ENCODE peak calls at places on chromosome 9, in ten cellular contexts. O is astrocyte of the cerebellum; Q is Caco-2; J is AG09309; G is A549; T is AG04449; R is heart right ventricle; F is GM10248; U is CD4-positive, alpha-beta T cell; Z is sigmoid colon. K is an unnamed sample.

GRCh38 chr9:20406344-20406743 is 216.0 kb downstream of the MLLT3 start:
- DNase-seq in O (no peak), Q (no peak), J (no peak), G (no peak), T (no peak), R (no peak), F (no peak), U (no peak), Z (no peak), K (no peak)

GRCh38 chr9:122315534-122315933 is 50.9 kb downstream of the MRRF start:
- DNase-seq in O (no peak), Q (no peak), J (no peak), G (no peak), T (no peak), R (no peak), F (no peak), U (no peak), Z (no peak), K (no peak)

GRCh38 chr9:81682797-81683196 is 6.5 kb downstream of the TLE1 start:
- DNase-seq in O (peak; percentile 42), Q (no peak), J (no peak), G (no peak), T (no peak), R (no peak), F (no peak), U (no peak), Z (no peak), K (no peak)

GRCh38 chr9:110443146-110443877 is 105.6 kb upstream of the TXNDC8 start:
- DNase-seq in O (no peak), Q (no peak), J (peak; percentile 50), G (peak; percentile 19), T (peak; percentile 37), R (no peak), F (no peak), U (no peak), Z (no peak), K (no peak)

GRCh38 chr9:128162215-128163026 is 2.4 kb downstream of the BBLN start:
- DNase-seq in O (no peak), Q (no peak), J (no peak), G (no peak), T (no peak), R (peak; percentile 34), F (no peak), U (no peak), Z (no peak), K (no peak)

GRCh38 chr9:88319936-88320747 is 68.1 kb upstream of the SPIN1 start:
- DNase-seq in O (no peak), Q (no peak), J (no peak), G (no peak), T (no peak), R (no peak), F (no peak), U (no peak), Z (peak; percentile 41), K (no peak)

GRCh38 chr9:128995791-128996190 is 32.3 kb downstream of the SH3GLB2 start:
- DNase-seq in O (no peak), Q (no peak), J (no peak), G (no peak), T (no peak), R (no peak), F (no peak), U (no peak), Z (peak; percentile 22), K (no peak)

GRCh38 chr9:12884736-12885395 is 110.0 kb downstream of the LURAP1L start:
- DNase-seq in O (peak; percentile 35), Q (no peak), J (peak; percentile 58), G (peak; percentile 86), T (peak; percentile 44), R (no peak), F (no peak), U (no peak), Z (no peak), K (no peak)

GRCh38 chr9:74824654-74825053 is 63.1 kb downstream of the TRPM6 start:
- DNase-seq in O (no peak), Q (no peak), J (peak; percentile 7), G (peak; percentile 66), T (no peak), R (peak; percentile 67), F (no peak), U (no peak), Z (no peak), K (no peak)

GRCh38 chr9:13939129-13939528 is 374.8 kb downstream of the NFIB start:
- DNase-seq in O (peak; percentile 63), Q (no peak), J (peak; percentile 73), G (no peak), T (peak; percentile 24), R (peak; percentile 29), F (no peak), U (no peak), Z (no peak), K (no peak)

GRCh38 chr9:95508968-95509850 is 7.6 kb downstream of the PTCH1 start:
- DNase-seq in O (peak; percentile 83), Q (peak; percentile 84), J (peak; percentile 58), G (peak; percentile 91), T (peak; percentile 67), R (peak; percentile 84), F (peak; percentile 75), U (peak; percentile 54), Z (peak; percentile 94), K (peak; percentile 64)

GRCh38 chr9:137582286-137582860 is 3.6 kb upstream of the DPH7 start:
- DNase-seq in O (no peak), Q (no peak), J (no peak), G (peak; percentile 48), T (no peak), R (no peak), F (no peak), U (no peak), Z (no peak), K (no peak)

GRCh38 chr9:121197135-121197534 is 4.5 kb downstream of the RAB14 start:
- DNase-seq in O (no peak), Q (no peak), J (no peak), G (no peak), T (no peak), R (no peak), F (no peak), U (no peak), Z (no peak), K (no peak)

GRCh38 chr9:80062581-80062980 is 490.8 kb downstream of the TLE4 start:
- DNase-seq in O (no peak), Q (no peak), J (no peak), G (no peak), T (no peak), R (no peak), F (no peak), U (no peak), Z (no peak), K (no peak)

GRCh38 chr9:31916591-31917223 is 467.7 kb upstream of the ACO1 start:
- DNase-seq in O (no peak), Q (no peak), J (no peak), G (no peak), T (no peak), R (no peak), F (no peak), U (no peak), Z (no peak), K (no peak)
- TF ChIP-seq CTCF in O (no peak), Q (no peak), J (no peak), G (no peak), T (no peak), R (no peak), F (peak; percentile 20), U (no peak), Z (no peak), K (no peak)

GRCh38 chr9:124765439-124765835 is 5.7 kb downstream of the NR6A1 start:
- DNase-seq in O (no peak), Q (no peak), J (no peak), G (no peak), T (no peak), R (no peak), F (no peak), U (no peak), Z (no peak), K (no peak)

GRCh38 chr9:124766326-124766725 is 4.8 kb downstream of the NR6A1 start:
- DNase-seq in O (no peak), Q (no peak), J (no peak), G (no peak), T (no peak), R (no peak), F (no peak), U (no peak), Z (no peak), K (no peak)

GRCh38 chr9:124762633-124763032 is 8.5 kb downstream of the NR6A1 start:
- DNase-seq in O (no peak), Q (no peak), J (no peak), G (no peak), T (no peak), R (no peak), F (no peak), U (no peak), Z (no peak), K (no peak)

GRCh38 chr9:124766815-124767554 is 4.1 kb downstream of the NR6A1 start:
- DNase-seq in O (no peak), Q (no peak), J (no peak), G (no peak), T (no peak), R (no peak), F (no peak), U (no peak), Z (no peak), K (no peak)

DNA sequence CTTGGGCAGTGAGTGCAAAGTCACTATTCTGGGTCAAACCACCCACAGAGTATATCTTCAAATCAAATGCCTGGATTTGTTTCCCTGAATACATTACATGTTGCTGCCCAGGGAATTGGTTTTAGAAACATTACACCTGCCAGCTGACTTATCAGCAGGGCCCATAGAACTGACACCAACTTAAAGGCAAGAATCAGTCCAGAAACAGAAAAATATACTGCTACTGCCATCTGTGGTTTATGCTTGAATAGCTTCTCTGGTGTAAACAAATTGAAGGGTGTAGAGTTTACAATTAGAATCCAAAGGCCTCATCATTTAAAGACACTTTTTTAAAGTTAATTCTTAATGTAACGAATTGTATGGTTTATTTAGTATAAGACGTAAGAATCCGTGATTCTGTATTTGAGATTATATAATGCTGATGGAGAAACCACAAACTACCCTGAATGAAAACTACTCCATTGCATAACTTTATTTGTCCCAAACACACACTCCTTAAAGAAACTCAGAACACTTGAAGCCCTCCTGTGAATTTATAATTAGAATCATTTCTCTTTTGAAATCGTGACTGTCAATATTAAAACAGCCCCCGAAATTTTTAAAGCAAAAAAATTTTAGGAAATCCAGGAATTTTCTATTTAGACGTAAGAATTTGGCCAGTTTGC is 6.2 kb downstream of the NR6A1 start:
- DNase-seq in O (no peak), Q (no peak), J (no peak), G (peak; percentile 53), T (no peak), R (no peak), F (peak; percentile 52), U (no peak), Z (no peak), K (no peak)
- TF ChIP-seq CTCF in O (peak; percentile 24), Q (no peak), J (peak; percentile 29), G (peak; percentile 50), T (peak; percentile 20), R (no peak), F (peak; percentile 24), U (no peak), Z (no peak), K (no peak)

GRCh38 chr9:85425153-85425611 is 316.6 kb downstream of the AGTPBP1 start:
- DNase-seq in O (no peak), Q (peak; percentile 54), J (peak; percentile 53), G (peak; percentile 62), T (no peak), R (peak; percentile 41), F (peak; percentile 73), U (no peak), Z (no peak), K (no peak)
- TF ChIP-seq CTCF in O (peak; percentile 69), Q (peak; percentile 54), J (peak; percentile 79), G (peak; percentile 52), T (peak; percentile 76), R (peak; percentile 41), F (peak; percentile 66), U (no peak), Z (no peak), K (no peak)

GRCh38 chr9:76298497-76299144 is 95.6 kb downstream of the RFK start:
- DNase-seq in O (no peak), Q (no peak), J (no peak), G (peak; percentile 24), T (no peak), R (no peak), F (no peak), U (no peak), Z (no peak), K (no peak)
- TF ChIP-seq CTCF in O (peak; percentile 16), Q (no peak), J (no peak), G (peak; percentile 30), T (no peak), R (no peak), F (no peak), U (no peak), Z (no peak), K (no peak)

K was measured in omental fat pad.